ENCODE peak calls at places on chromosomes 16 and 17, in eight cellular contexts. U is non-pigmented ciliary epithelial cell; O is DMS79; P is NCI-H526; M is BJ; E is stimulated activated CD8-positive, alpha-beta memory T cell treated with anti-CD3 and anti-CD28 coated beads, Interleukin-7, amount 100 ng/mL, for 24 hours; A is RWPE1; C is endothelial cell. G is an unnamed sample.

GRCh38 chr16:66619534-66620418 is 15.3 kb downstream of the CMTM3 start:
- DNase-seq in U (peak), O (peak), P (no peak), M (peak), E (no peak), A (no peak), C (no peak), G (no peak)

GRCh38 chr17:17681187-17681743 is at the start of gene RAI1:
- DNase-seq in U (no peak), O (peak), P (peak), M (no peak), E (peak), A (peak), C (peak), G (no peak)

GRCh38 chr16:1790611-1791255 is 2.8 kb downstream of the IGFALS start:
- DNase-seq in U (no peak), O (no peak), P (no peak), M (no peak), E (no peak), A (no peak), C (peak), G (no peak)

GRCh38 chr17:40355123-40355803 is 9.3 kb downstream of the GJD3 start:
- DNase-seq in U (no peak), O (peak), P (peak), M (no peak), E (peak), A (peak), C (peak), G (no peak)

GRCh38 chr17:66900126-66901010 is 64.1 kb upstream of the CACNG4 start:
- DNase-seq in U (no peak), O (no peak), P (peak), M (no peak), E (no peak), A (peak), C (no peak), G (no peak)

GRCh38 chr16:50270510-50271147 is 4.3 kb downstream of the ADCY7 start:
- DNase-seq in U (no peak), O (no peak), P (no peak), M (no peak), E (no peak), A (no peak), C (no peak), G (no peak)

GRCh38 chr16:26598061-26598460 is 468.7 kb upstream of the C16orf82 start:
- DNase-seq in U (no peak), O (no peak), P (no peak), M (no peak), E (peak), A (no peak), C (no peak), G (no peak)

GRCh38 chr17:80772906-80773242 is 218.8 kb upstream of the CHMP6 start:
- DNase-seq in U (no peak), O (peak), P (no peak), M (no peak), E (no peak), A (no peak), C (no peak), G (no peak)

GRCh38 chr17:49979748-49980479 is 10.9 kb downstream of the DLX4 start:
- DNase-seq in U (no peak), O (no peak), P (no peak), M (no peak), E (no peak), A (no peak), C (no peak), G (no peak)

GRCh38 chr16:88655053-88655732 is 4.3 kb upstream of the CYBA start:
- DNase-seq in U (no peak), O (no peak), P (no peak), M (no peak), E (no peak), A (no peak), C (no peak), G (no peak)

GRCh38 chr17:27944546-27945332 is 51.6 kb upstream of the LYRM9 start:
- DNase-seq in U (no peak), O (no peak), P (peak), M (no peak), E (no peak), A (no peak), C (no peak), G (no peak)

GRCh38 chr16:68194263-68194662 is 41.7 kb downstream of the ESRP2 start:
- DNase-seq in U (no peak), O (no peak), P (peak), M (no peak), E (no peak), A (no peak), C (no peak), G (no peak)

GRCh38 chr16:3074860-3075545 is 9.6 kb downstream of the IL32 start:
- DNase-seq in U (no peak), O (no peak), P (no peak), M (no peak), E (no peak), A (no peak), C (no peak), G (no peak)

GRCh38 chr17:71055128-71055527 is 885.8 kb downstream of the KCNJ2 start:
- DNase-seq in U (no peak), O (no peak), P (no peak), M (no peak), E (no peak), A (no peak), C (no peak), G (no peak)

GRCh38 chr17:58530655-58531054 is 16.2 kb upstream of the MTMR4 start:
- DNase-seq in U (no peak), O (no peak), P (no peak), M (no peak), E (no peak), A (no peak), C (no peak), G (no peak)

GRCh38 chr16:49280022-49280741 is 1.5 kb downstream of the CBLN1 start:
- DNase-seq in U (no peak), O (no peak), P (no peak), M (no peak), E (no peak), A (no peak), C (peak), G (no peak)